ENCODE peak calls at places on chromosome 15, in ten cellular contexts. One of them, this sample, is unnamed.

GRCh38 chr15:64938192-64938591 is 26.5 kb downstream of the ANKDD1A start:
- DNase-seq in CD4-positive, alpha-beta T cell: no peak
- DNase-seq in aorta: no peak
- DNase-seq in HuH-7: no peak
- DNase-seq in transverse colon: no peak
- DNase-seq in LoVo: peak
- DNase-seq in activated CD4-positive, CD25-positive, alpha-beta regulatory T cell: no peak
- DNase-seq in NCI-H345: no peak
- DNase-seq in activated naive CD4-positive, alpha-beta T cell: no peak
- DNase-seq in posterior cingulate gyrus: no peak
- DNase-seq in this sample: no peak

GRCh38 chr15:68672781-68673205 is 94.0 kb downstream of the CORO2B start:
- DNase-seq in LoVo: no peak
- DNase-seq in NCI-H345: peak
- DNase-seq in aorta: peak
- DNase-seq in activated CD4-positive, CD25-positive, alpha-beta regulatory T cell: no peak
- DNase-seq in HuH-7: no peak
- DNase-seq in posterior cingulate gyrus: peak
- DNase-seq in activated naive CD4-positive, alpha-beta T cell: no peak
- DNase-seq in transverse colon: no peak
- DNase-seq in CD4-positive, alpha-beta T cell: no peak
- DNase-seq in this sample: no peak

GRCh38 chr15:101446527-101447167 is 42.9 kb downstream of the PCSK6 start:
- DNase-seq in aorta: no peak
- DNase-seq in posterior cingulate gyrus: no peak
- DNase-seq in activated naive CD4-positive, alpha-beta T cell: no peak
- DNase-seq in transverse colon: no peak
- DNase-seq in LoVo: no peak
- DNase-seq in HuH-7: no peak
- DNase-seq in activated CD4-positive, CD25-positive, alpha-beta regulatory T cell: no peak
- DNase-seq in NCI-H345: no peak
- DNase-seq in CD4-positive, alpha-beta T cell: no peak
- DNase-seq in this sample: no peak

GRCh38 chr15:70762469-70763119 is 764 bp downstream of the UACA start:
- DNase-seq in transverse colon: peak
- DNase-seq in LoVo: peak
- DNase-seq in CD4-positive, alpha-beta T cell: peak
- DNase-seq in activated CD4-positive, CD25-positive, alpha-beta regulatory T cell: no peak
- DNase-seq in posterior cingulate gyrus: peak
- DNase-seq in NCI-H345: no peak
- DNase-seq in HuH-7: peak
- DNase-seq in aorta: peak
- DNase-seq in activated naive CD4-positive, alpha-beta T cell: no peak
- DNase-seq in this sample: no peak

GRCh38 chr15:78321041-78321570 is 19.0 kb upstream of the CRABP1 start:
- DNase-seq in HuH-7: no peak
- DNase-seq in CD4-positive, alpha-beta T cell: no peak
- DNase-seq in aorta: no peak
- DNase-seq in NCI-H345: no peak
- DNase-seq in LoVo: no peak
- DNase-seq in posterior cingulate gyrus: no peak
- DNase-seq in activated CD4-positive, CD25-positive, alpha-beta regulatory T cell: no peak
- DNase-seq in activated naive CD4-positive, alpha-beta T cell: no peak
- DNase-seq in transverse colon: no peak
- DNase-seq in this sample: peak

GRCh38 chr15:55619783-55620182 is 31.6 kb upstream of the PYGO1 start:
- DNase-seq in aorta: no peak
- DNase-seq in LoVo: no peak
- DNase-seq in CD4-positive, alpha-beta T cell: no peak
- DNase-seq in HuH-7: no peak
- DNase-seq in activated CD4-positive, CD25-positive, alpha-beta regulatory T cell: no peak
- DNase-seq in transverse colon: no peak
- DNase-seq in activated naive CD4-positive, alpha-beta T cell: no peak
- DNase-seq in NCI-H345: no peak
- DNase-seq in posterior cingulate gyrus: no peak
- DNase-seq in this sample: no peak

GRCh38 chr15:82093774-82094211 is 48.0 kb upstream of the MEX3B start:
- DNase-seq in aorta: no peak
- DNase-seq in activated naive CD4-positive, alpha-beta T cell: no peak
- DNase-seq in CD4-positive, alpha-beta T cell: no peak
- DNase-seq in NCI-H345: no peak
- DNase-seq in posterior cingulate gyrus: peak
- DNase-seq in activated CD4-positive, CD25-positive, alpha-beta regulatory T cell: no peak
- DNase-seq in HuH-7: no peak
- DNase-seq in transverse colon: no peak
- DNase-seq in LoVo: peak
- DNase-seq in this sample: peak

GRCh38 chr15:100783760-100784492 is 95.7 kb upstream of the ALDH1A3 start:
- DNase-seq in HuH-7: no peak
- DNase-seq in NCI-H345: no peak
- DNase-seq in CD4-positive, alpha-beta T cell: no peak
- DNase-seq in transverse colon: no peak
- DNase-seq in posterior cingulate gyrus: peak
- DNase-seq in LoVo: no peak
- DNase-seq in aorta: peak
- DNase-seq in activated CD4-positive, CD25-positive, alpha-beta regulatory T cell: no peak
- DNase-seq in activated naive CD4-positive, alpha-beta T cell: no peak
- DNase-seq in this sample: no peak

GRCh38 chr15:71807125-71807629 is 3.2 kb upstream of the NR2E3 start:
- DNase-seq in posterior cingulate gyrus: no peak
- DNase-seq in HuH-7: no peak
- DNase-seq in activated naive CD4-positive, alpha-beta T cell: no peak
- DNase-seq in transverse colon: no peak
- DNase-seq in NCI-H345: no peak
- DNase-seq in aorta: no peak
- DNase-seq in CD4-positive, alpha-beta T cell: no peak
- DNase-seq in activated CD4-positive, CD25-positive, alpha-beta regulatory T cell: no peak
- DNase-seq in LoVo: no peak
- DNase-seq in this sample: peak

GRCh38 chr15:59292393-59292792 is 80.3 kb downstream of the MYO1E start:
- DNase-seq in LoVo: no peak
- DNase-seq in transverse colon: no peak
- DNase-seq in activated naive CD4-positive, alpha-beta T cell: no peak
- DNase-seq in aorta: no peak
- DNase-seq in CD4-positive, alpha-beta T cell: no peak
- DNase-seq in activated CD4-positive, CD25-positive, alpha-beta regulatory T cell: no peak
- DNase-seq in NCI-H345: no peak
- DNase-seq in HuH-7: peak
- DNase-seq in posterior cingulate gyrus: peak
- DNase-seq in this sample: no peak

GRCh38 chr15:41827290-41827879 is 507 bp upstream of the JMJD7 start:
- DNase-seq in HuH-7: no peak
- DNase-seq in LoVo: peak
- DNase-seq in activated naive CD4-positive, alpha-beta T cell: peak
- DNase-seq in transverse colon: peak
- DNase-seq in NCI-H345: peak
- DNase-seq in posterior cingulate gyrus: no peak
- DNase-seq in CD4-positive, alpha-beta T cell: no peak
- DNase-seq in activated CD4-positive, CD25-positive, alpha-beta regulatory T cell: no peak
- DNase-seq in aorta: no peak
- DNase-seq in this sample: no peak

GRCh38 chr15:89385596-89386242 is 51.1 kb upstream of the POLG start:
- DNase-seq in activated CD4-positive, CD25-positive, alpha-beta regulatory T cell: no peak
- DNase-seq in CD4-positive, alpha-beta T cell: no peak
- DNase-seq in aorta: peak
- DNase-seq in activated naive CD4-positive, alpha-beta T cell: no peak
- DNase-seq in LoVo: no peak
- DNase-seq in transverse colon: no peak
- DNase-seq in HuH-7: no peak
- DNase-seq in NCI-H345: no peak
- DNase-seq in posterior cingulate gyrus: peak
- DNase-seq in this sample: peak

GRCh38 chr15:101505610-101506337 is 16.3 kb upstream of the PCSK6 start:
- DNase-seq in aorta: no peak
- DNase-seq in CD4-positive, alpha-beta T cell: no peak
- DNase-seq in activated naive CD4-positive, alpha-beta T cell: no peak
- DNase-seq in transverse colon: no peak
- DNase-seq in LoVo: no peak
- DNase-seq in posterior cingulate gyrus: no peak
- DNase-seq in NCI-H345: no peak
- DNase-seq in activated CD4-positive, CD25-positive, alpha-beta regulatory T cell: no peak
- DNase-seq in HuH-7: no peak
- DNase-seq in this sample: no peak

GRCh38 chr15:77784361-77785292 is 151.9 kb upstream of the LINGO1 start:
- DNase-seq in transverse colon: no peak
- DNase-seq in HuH-7: peak
- DNase-seq in aorta: no peak
- DNase-seq in activated naive CD4-positive, alpha-beta T cell: no peak
- DNase-seq in NCI-H345: peak
- DNase-seq in LoVo: peak
- DNase-seq in activated CD4-positive, CD25-positive, alpha-beta regulatory T cell: no peak
- DNase-seq in CD4-positive, alpha-beta T cell: no peak
- DNase-seq in posterior cingulate gyrus: peak
- DNase-seq in this sample: no peak

GRCh38 chr15:101407966-101408775 is 81.3 kb downstream of the PCSK6 start:
- DNase-seq in NCI-H345: no peak
- DNase-seq in activated naive CD4-positive, alpha-beta T cell: no peak
- DNase-seq in HuH-7: no peak
- DNase-seq in CD4-positive, alpha-beta T cell: no peak
- DNase-seq in aorta: no peak
- DNase-seq in posterior cingulate gyrus: peak
- DNase-seq in LoVo: no peak
- DNase-seq in activated CD4-positive, CD25-positive, alpha-beta regulatory T cell: no peak
- DNase-seq in transverse colon: no peak
- DNase-seq in this sample: no peak

GRCh38 chr15:74906193-74906449 is 530 bp downstream of the FAM219B start:
- DNase-seq in aorta: no peak
- DNase-seq in NCI-H345: no peak
- DNase-seq in CD4-positive, alpha-beta T cell: peak
- DNase-seq in HuH-7: peak
- DNase-seq in transverse colon: peak
- DNase-seq in activated CD4-positive, CD25-positive, alpha-beta regulatory T cell: peak
- DNase-seq in LoVo: no peak
- DNase-seq in posterior cingulate gyrus: peak
- DNase-seq in activated naive CD4-positive, alpha-beta T cell: no peak
- DNase-seq in this sample: no peak

GRCh38 chr15:31269961-31270575 is 56.6 kb upstream of the KLF13 start:
- DNase-seq in CD4-positive, alpha-beta T cell: no peak
- DNase-seq in posterior cingulate gyrus: peak
- DNase-seq in activated naive CD4-positive, alpha-beta T cell: no peak
- DNase-seq in activated CD4-positive, CD25-positive, alpha-beta regulatory T cell: no peak
- DNase-seq in HuH-7: no peak
- DNase-seq in LoVo: no peak
- DNase-seq in transverse colon: peak
- DNase-seq in NCI-H345: no peak
- DNase-seq in aorta: no peak
- DNase-seq in this sample: no peak

GRCh38 chr15:34365073-34365825 is 1.7 kb downstream of the LPCAT4 start:
- DNase-seq in CD4-positive, alpha-beta T cell: no peak
- DNase-seq in aorta: no peak
- DNase-seq in activated naive CD4-positive, alpha-beta T cell: no peak
- DNase-seq in posterior cingulate gyrus: peak
- DNase-seq in NCI-H345: no peak
- DNase-seq in activated CD4-positive, CD25-positive, alpha-beta regulatory T cell: no peak
- DNase-seq in LoVo: no peak
- DNase-seq in transverse colon: no peak
- DNase-seq in HuH-7: no peak
- DNase-seq in this sample: peak

GRCh38 chr15:41332788-41333527 is at the start of gene NUSAP1:
- DNase-seq in activated CD4-positive, CD25-positive, alpha-beta regulatory T cell: no peak
- DNase-seq in CD4-positive, alpha-beta T cell: no peak
- DNase-seq in posterior cingulate gyrus: no peak
- DNase-seq in aorta: peak
- DNase-seq in transverse colon: no peak
- DNase-seq in LoVo: no peak
- DNase-seq in NCI-H345: peak
- DNase-seq in HuH-7: peak
- DNase-seq in activated naive CD4-positive, alpha-beta T cell: no peak
- DNase-seq in this sample: peak

GRCh38 chr15:101201411-101202174 is 50.3 kb downstream of the CHSY1 start:
- DNase-seq in activated naive CD4-positive, alpha-beta T cell: no peak
- DNase-seq in posterior cingulate gyrus: peak
- DNase-seq in activated CD4-positive, CD25-positive, alpha-beta regulatory T cell: no peak
- DNase-seq in transverse colon: peak
- DNase-seq in HuH-7: no peak
- DNase-seq in aorta: peak
- DNase-seq in LoVo: no peak
- DNase-seq in CD4-positive, alpha-beta T cell: no peak
- DNase-seq in NCI-H345: no peak
- DNase-seq in this sample: peak

GRCh38 chr15:71115567-71116351 is 488 bp downstream of the THSD4 start:
- DNase-seq in LoVo: peak
- DNase-seq in HuH-7: peak
- DNase-seq in activated CD4-positive, CD25-positive, alpha-beta regulatory T cell: no peak
- DNase-seq in posterior cingulate gyrus: no peak
- DNase-seq in activated naive CD4-positive, alpha-beta T cell: no peak
- DNase-seq in CD4-positive, alpha-beta T cell: no peak
- DNase-seq in transverse colon: peak
- DNase-seq in aorta: peak
- DNase-seq in NCI-H345: no peak
- DNase-seq in this sample: peak